ENCODE peak calls at places on chromosomes 3 and 15, in five cellular contexts. One of them, this sample, is unnamed.

GRCh38 chr3:153246805-153247204 is 84.8 kb downstream of the RAP2B start:
- DNase-seq in uterus: no peak
- DNase-seq in HFFc6: peak; percentile 79
- DNase-seq in CD14-positive monocyte: no peak
- DNase-seq in IMR-90: peak; percentile 89
- DNase-seq in this sample: no peak

GRCh38 chr3:170033489-170033888 is 4.3 kb upstream of the GPR160 start:
- DNase-seq in uterus: no peak
- DNase-seq in HFFc6: no peak
- DNase-seq in CD14-positive monocyte: no peak
- DNase-seq in IMR-90: no peak
- DNase-seq in this sample: no peak

GRCh38 chr3:153400641-153401040 is 238.6 kb downstream of the RAP2B start:
- DNase-seq in uterus: no peak
- DNase-seq in HFFc6: no peak
- DNase-seq in CD14-positive monocyte: no peak
- DNase-seq in IMR-90: peak; percentile 2
- DNase-seq in this sample: no peak

GRCh38 chr3:134817297-134817696 is 22.2 kb downstream of the EPHB1 start:
- DNase-seq in uterus: no peak
- DNase-seq in HFFc6: no peak
- DNase-seq in CD14-positive monocyte: no peak
- DNase-seq in IMR-90: no peak
- DNase-seq in this sample: no peak

GRCh38 chr3:78689378-78689777 is 1078.4 kb downstream of the ROBO1 start:
- DNase-seq in uterus: no peak
- DNase-seq in HFFc6: no peak
- DNase-seq in CD14-positive monocyte: no peak
- DNase-seq in IMR-90: no peak
- DNase-seq in this sample: no peak

GRCh38 chr15:59862191-59863155 is 141.6 kb upstream of the FOXB1 start:
- DNase-seq in uterus: no peak
- DNase-seq in HFFc6: no peak
- DNase-seq in CD14-positive monocyte: no peak
- DNase-seq in IMR-90: no peak
- DNase-seq in this sample: no peak

GRCh38 chr3:156781310-156782230 is 44.6 kb upstream of the LEKR1 start:
- DNase-seq in uterus: no peak
- DNase-seq in HFFc6: peak; percentile 69
- DNase-seq in CD14-positive monocyte: no peak
- DNase-seq in IMR-90: peak; percentile 85
- DNase-seq in this sample: no peak

GRCh38 chr15:50107591-50108408 is 11.2 kb downstream of the ATP8B4 start:
- DNase-seq in uterus: no peak
- DNase-seq in HFFc6: no peak
- DNase-seq in CD14-positive monocyte: peak; percentile 81
- DNase-seq in IMR-90: no peak
- DNase-seq in this sample: no peak

GRCh38 chr15:37095993-37096877 is 4.1 kb downstream of the MEIS2 start:
- DNase-seq in uterus: peak; percentile 37
- DNase-seq in HFFc6: no peak
- DNase-seq in CD14-positive monocyte: no peak
- DNase-seq in IMR-90: no peak
- DNase-seq in this sample: no peak

GRCh38 chr3:1611824-1612223 is 486.8 kb upstream of the CNTN4 start:
- DNase-seq in uterus: no peak
- DNase-seq in HFFc6: no peak
- DNase-seq in CD14-positive monocyte: no peak
- DNase-seq in IMR-90: no peak
- DNase-seq in this sample: no peak

GRCh38 chr3:78872195-78872594 is 895.6 kb downstream of the ROBO1 start:
- DNase-seq in uterus: no peak
- DNase-seq in HFFc6: no peak
- DNase-seq in CD14-positive monocyte: no peak
- DNase-seq in IMR-90: no peak
- DNase-seq in this sample: no peak

GRCh38 chr15:26358708-26359107 is 414.2 kb downstream of the GABRB3 start:
- DNase-seq in uterus: no peak
- DNase-seq in HFFc6: no peak
- DNase-seq in CD14-positive monocyte: no peak
- DNase-seq in IMR-90: no peak
- DNase-seq in this sample: no peak

GRCh38 chr15:83066034-83066760 is 855 bp downstream of the BTBD1 start:
- DNase-seq in uterus: no peak
- DNase-seq in HFFc6: no peak
- DNase-seq in CD14-positive monocyte: no peak
- DNase-seq in IMR-90: no peak
- DNase-seq in this sample: no peak

GRCh38 chr3:136194409-136195257 is 1.5 kb downstream of the MSL2 start:
- DNase-seq in uterus: no peak
- DNase-seq in HFFc6: no peak
- DNase-seq in CD14-positive monocyte: peak; percentile 50
- DNase-seq in IMR-90: peak; percentile 23
- DNase-seq in this sample: peak; percentile 34

GRCh38 chr15:90576711-90577389 is 47.1 kb downstream of the CRTC3 start:
- DNase-seq in uterus: no peak
- DNase-seq in HFFc6: no peak
- DNase-seq in CD14-positive monocyte: no peak
- DNase-seq in IMR-90: no peak
- DNase-seq in this sample: no peak

GRCh38 chr3:122668930-122669730 is 11.5 kb upstream of the PARP14 start:
- DNase-seq in uterus: no peak
- DNase-seq in HFFc6: peak; percentile 74
- DNase-seq in CD14-positive monocyte: no peak
- DNase-seq in IMR-90: peak; percentile 84
- DNase-seq in this sample: no peak

GRCh38 chr3:127420825-127421224 is 133.0 kb upstream of the PRR20G start:
- DNase-seq in uterus: no peak
- DNase-seq in HFFc6: no peak
- DNase-seq in CD14-positive monocyte: no peak
- DNase-seq in IMR-90: no peak
- DNase-seq in this sample: no peak

GRCh38 chr3:50089603-50089945 is 855 bp downstream of the RBM5 start:
- DNase-seq in uterus: no peak
- DNase-seq in HFFc6: no peak
- DNase-seq in CD14-positive monocyte: no peak
- DNase-seq in IMR-90: peak; percentile 21
- DNase-seq in this sample: no peak

DNA sequence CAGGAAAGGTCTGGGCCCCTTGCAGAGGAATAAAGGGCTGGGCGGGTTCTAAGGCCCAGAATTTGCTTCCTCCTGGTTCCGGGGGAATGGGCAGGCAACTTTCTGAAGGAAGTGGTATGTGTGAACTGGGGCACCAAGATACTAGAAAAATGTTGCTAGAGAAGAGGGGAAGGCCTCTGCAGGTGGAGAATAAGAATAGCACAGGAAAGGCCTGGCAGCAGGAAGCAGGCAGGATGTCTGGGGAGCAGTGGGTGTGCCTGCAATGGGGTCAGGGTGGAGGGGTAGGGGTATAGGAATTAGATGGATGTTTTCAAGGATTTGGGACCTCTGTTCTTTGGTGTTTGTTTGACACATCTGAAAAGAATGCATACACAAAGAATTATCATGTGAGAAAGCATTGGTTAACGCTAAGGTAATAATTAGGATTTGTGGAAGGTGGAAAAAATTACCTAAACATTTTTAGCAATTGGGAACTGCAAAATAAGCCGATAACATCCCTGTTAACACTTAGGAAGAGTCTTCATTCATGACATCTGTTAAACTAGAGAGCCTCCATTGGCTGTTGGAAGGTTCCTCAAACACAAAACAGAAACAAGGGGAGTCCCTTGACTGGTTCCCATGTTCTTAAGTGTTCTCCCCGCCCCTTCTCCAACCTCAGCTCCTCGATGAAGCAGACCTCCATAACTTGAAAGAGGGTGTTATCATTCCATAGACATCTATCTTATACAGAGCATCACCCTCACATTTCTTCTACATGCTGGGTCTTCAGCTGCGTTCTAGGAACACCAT is 2.3 kb downstream of the SLC22A13 start:
- DNase-seq in uterus: no peak
- DNase-seq in HFFc6: no peak
- DNase-seq in CD14-positive monocyte: no peak
- DNase-seq in IMR-90: no peak
- DNase-seq in this sample: no peak
- TF ChIP-seq CTCF in uterus: no peak
- TF ChIP-seq CTCF in HFFc6: no peak
- TF ChIP-seq CTCF in CD14-positive monocyte: no peak
- TF ChIP-seq CTCF in IMR-90: no peak
- TF ChIP-seq CTCF in this sample: no peak

GRCh38 chr3:31670136-31670535 is 137.4 kb downstream of the STT3B start:
- DNase-seq in uterus: no peak
- DNase-seq in HFFc6: no peak
- DNase-seq in CD14-positive monocyte: no peak
- DNase-seq in IMR-90: no peak
- DNase-seq in this sample: no peak
- TF ChIP-seq CTCF in uterus: no peak
- TF ChIP-seq CTCF in HFFc6: no peak
- TF ChIP-seq CTCF in CD14-positive monocyte: no peak
- TF ChIP-seq CTCF in IMR-90: no peak
- TF ChIP-seq CTCF in this sample: no peak

GRCh38 chr3:11944052-11944673 is 60.0 kb upstream of the SYN2 start:
- DNase-seq in uterus: no peak
- DNase-seq in HFFc6: peak; percentile 10
- DNase-seq in CD14-positive monocyte: no peak
- DNase-seq in IMR-90: peak; percentile 10
- DNase-seq in this sample: no peak
- TF ChIP-seq CTCF in uterus: peak; percentile 32
- TF ChIP-seq CTCF in HFFc6: peak; percentile 74
- TF ChIP-seq CTCF in CD14-positive monocyte: peak; percentile 29
- TF ChIP-seq CTCF in IMR-90: peak; percentile 43
- TF ChIP-seq CTCF in this sample: no peak

DNA sequence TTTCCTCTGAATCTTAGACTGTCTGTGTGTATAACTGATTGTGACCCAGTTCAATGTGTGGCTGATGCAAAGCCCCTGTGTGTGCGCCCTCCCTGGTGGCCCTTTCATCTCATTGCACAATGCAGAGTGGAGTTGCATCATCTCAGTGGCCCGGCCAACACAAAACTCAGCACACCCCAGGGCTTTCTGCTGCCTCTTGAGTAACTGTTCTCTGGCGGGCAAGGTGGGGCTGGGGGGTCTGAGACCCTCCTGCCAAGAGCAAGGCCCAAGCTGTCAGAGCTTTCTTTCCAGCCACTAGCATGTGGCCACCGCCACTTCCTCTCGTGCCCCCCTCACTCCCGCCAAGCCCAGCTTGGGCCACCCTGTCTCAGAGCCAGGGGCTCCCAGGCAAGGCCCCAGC is 80.7 kb upstream of the ALDH1L1 start:
- DNase-seq in uterus: peak; percentile 84
- DNase-seq in HFFc6: peak; percentile 35
- DNase-seq in CD14-positive monocyte: no peak
- DNase-seq in IMR-90: peak; percentile 61
- DNase-seq in this sample: no peak
- TF ChIP-seq CTCF in uterus: no peak
- TF ChIP-seq CTCF in HFFc6: peak; percentile 44
- TF ChIP-seq CTCF in CD14-positive monocyte: no peak
- TF ChIP-seq CTCF in IMR-90: peak; percentile 5
- TF ChIP-seq CTCF in this sample: no peak

GRCh38 chr15:66405007-66405406 is 18.3 kb downstream of the MAP2K1 start:
- DNase-seq in uterus: no peak
- DNase-seq in HFFc6: no peak
- DNase-seq in CD14-positive monocyte: no peak
- DNase-seq in IMR-90: peak; percentile 13
- DNase-seq in this sample: no peak

GRCh38 chr15:66404122-66404521 is 17.4 kb downstream of the MAP2K1 start:
- DNase-seq in uterus: no peak
- DNase-seq in HFFc6: no peak
- DNase-seq in CD14-positive monocyte: no peak
- DNase-seq in IMR-90: no peak
- DNase-seq in this sample: no peak

GRCh38 chr15:66403323-66403722 is 16.6 kb downstream of the MAP2K1 start:
- DNase-seq in uterus: no peak
- DNase-seq in HFFc6: no peak
- DNase-seq in CD14-positive monocyte: no peak
- DNase-seq in IMR-90: no peak
- DNase-seq in this sample: no peak

GRCh38 chr15:66405605-66406004 is 18.9 kb downstream of the MAP2K1 start:
- DNase-seq in uterus: no peak
- DNase-seq in HFFc6: no peak
- DNase-seq in CD14-positive monocyte: no peak
- DNase-seq in IMR-90: peak; percentile 59
- DNase-seq in this sample: no peak

GRCh38 chr15:66404532-66404931 is 17.8 kb downstream of the MAP2K1 start:
- DNase-seq in uterus: no peak
- DNase-seq in HFFc6: no peak
- DNase-seq in CD14-positive monocyte: no peak
- DNase-seq in IMR-90: no peak
- DNase-seq in this sample: no peak
- TF ChIP-seq CTCF in uterus: no peak
- TF ChIP-seq CTCF in HFFc6: no peak
- TF ChIP-seq CTCF in CD14-positive monocyte: peak; percentile 56
- TF ChIP-seq CTCF in IMR-90: no peak
- TF ChIP-seq CTCF in this sample: no peak